ENCODE peak calls at places on chromosomes 11 and 22, in six cellular contexts. U, D, L, C, B and Z are unnamed samples. For H3K27me3, the result is how much of the 10 kb centered on the place peaks cover.

GRCh38 chr11:117833401-117833891 is 8.9 kb upstream of the FXYD2 start:
- DNase-seq in U (no peak), C (no peak), L (no peak), B (peak), D (no peak), Z (no peak)

GRCh38 chr22:48209473-48210271 is 1447.2 kb downstream of the TBC1D22A start:
- DNase-seq in B (no peak), L (no peak), D (no peak), U (no peak), C (no peak), Z (no peak)

GRCh38 chr22:37253164-37253660 is 9.1 kb upstream of the RAC2 start:
- DNase-seq in L (no peak), B (no peak), U (peak), D (no peak), C (no peak), Z (no peak)

GRCh38 chr11:119828011-119828410 is 99.0 kb upstream of the NECTIN1 start:
- DNase-seq in D (no peak), C (no peak), L (no peak), B (no peak), U (no peak), Z (no peak)

GRCh38 chr11:76830639-76831312 is 29.9 kb upstream of the ACER3 start:
- DNase-seq in D (peak), B (no peak), C (no peak), L (no peak), U (peak), Z (no peak)

GRCh38 chr11:57668467-57668890 is 565 bp downstream of the ZDHHC5 start:
- DNase-seq in D (no peak), B (no peak), L (no peak), C (no peak), U (no peak), Z (no peak)

GRCh38 chr11:635945-636510 is 1.0 kb upstream of the DRD4 start:
- DNase-seq in L (no peak), D (no peak), C (no peak), U (no peak), B (no peak), Z (no peak)

GRCh38 chr11:555500-556174 is 4.9 kb downstream of the LMNTD2 start:
- DNase-seq in U (no peak), B (no peak), L (no peak), C (no peak), D (no peak), Z (no peak)

GRCh38 chr11:23127706-23128105 is 267.4 kb upstream of the CCDC179 start:
- DNase-seq in U (no peak), C (no peak), D (no peak), L (no peak), B (no peak), Z (no peak)

GRCh38 chr11:1130276-1131032 is 27.3 kb upstream of the MUC5AC start:
- DNase-seq in D (no peak), L (no peak), U (no peak), C (no peak), B (no peak), Z (no peak)

GRCh38 chr11:30786392-30787120 is 200.4 kb upstream of the MPPED2 start:
- DNase-seq in B (no peak), D (peak), C (no peak), L (no peak), U (no peak), Z (no peak)

GRCh38 chr11:73729594-73730206 is 31.2 kb downstream of the RAB6A start:
- DNase-seq in C (no peak), B (no peak), L (no peak), D (no peak), U (no peak), Z (no peak)

GRCh38 chr22:42217019-42217751 is 53.3 kb downstream of the TCF20 start:
- DNase-seq in L (no peak), U (no peak), B (no peak), D (peak), C (no peak), Z (no peak)

GRCh38 chr11:128022007-128022368 is 565.4 kb downstream of the ETS1 start:
- DNase-seq in C (no peak), U (peak), B (no peak), L (no peak), D (peak), Z (no peak)

GRCh38 chr11:107621090-107621489 is 30.1 kb downstream of the ELMOD1 start:
- DNase-seq in L (no peak), C (no peak), U (no peak), D (no peak), B (no peak), Z (no peak)

GRCh38 chr11:1534682-1535081 is 37.4 kb downstream of the DUSP8 start:
- DNase-seq in L (peak), B (peak), U (no peak), D (peak), C (no peak), Z (no peak)

GRCh38 chr11:101336858-101337257 is 207.2 kb upstream of the PGR start:
- DNase-seq in D (no peak), L (no peak), C (no peak), B (no peak), U (no peak), Z (no peak)

GRCh38 chr11:64762916-64763803 is 3.4 kb upstream of the PYGM start:
- DNase-seq in D (peak), B (peak), L (no peak), U (peak), C (no peak), Z (no peak)

GRCh38 chr22:36425977-36426523 is 38.3 kb upstream of the MYH9 start:
- DNase-seq in L (peak), C (no peak), D (peak), B (peak), U (peak), Z (no peak)

GRCh38 chr11:27722945-27723344 is 22.7 kb upstream of the BDNF start:
- DNase-seq in D (no peak), U (peak), B (no peak), C (no peak), L (no peak), Z (no peak)

GRCh38 chr11:112748713-112749481 is 212.3 kb upstream of the NCAM1 start:
- DNase-seq in U (no peak), L (no peak), C (no peak), D (no peak), B (no peak), Z (no peak)

GRCh38 chr11:102085864-102086551 is 24.2 kb upstream of the YAP1 start:
- DNase-seq in U (no peak), C (no peak), D (peak), B (no peak), L (no peak), Z (no peak)

GRCh38 chr11:108559340-108559739 is 34.2 kb downstream of the EXPH5 start:
- DNase-seq in U (peak), L (no peak), D (peak), B (no peak), C (no peak), Z (no peak)

GRCh38 chr11:17445240-17445795 is 31.3 kb downstream of the ABCC8 start:
- DNase-seq in D (no peak), L (no peak), C (no peak), B (no peak), U (no peak), Z (no peak)

GRCh38 chr11:116534270-116534975 is 238.4 kb downstream of the BUD13 start:
- DNase-seq in B (no peak), C (no peak), L (no peak), D (no peak), U (no peak), Z (no peak)

GRCh38 chr11:67631427-67631826 is 1.7 kb upstream of the NUDT8 start:
- DNase-seq in B (no peak), D (no peak), C (no peak), U (no peak), L (peak), Z (no peak)

GRCh38 chr11:1623716-1624115 is 1.8 kb upstream of the KRTAP5-4 start:
- DNase-seq in C (no peak), U (no peak), L (no peak), D (no peak), B (no peak), Z (no peak)

GRCh38 chr11:133945087-133945974 is 11.4 kb downstream of the IGSF9B start:
- DNase-seq in U (peak), B (peak), C (no peak), L (peak), D (peak), Z (no peak)

GRCh38 chr11:30527566-30527965 is 58.6 kb downstream of the MPPED2 start:
- DNase-seq in L (no peak), C (no peak), D (no peak), B (no peak), U (no peak), Z (no peak)

GRCh38 chr11:46808804-46809431 is 37.2 kb downstream of the CKAP5 start:
- DNase-seq in D (peak), U (peak), L (no peak), B (no peak), C (no peak), Z (no peak)

GRCh38 chr11:128210148-128210940 is 377.0 kb downstream of the ETS1 start:
- DNase-seq in L (no peak), U (peak), B (no peak), D (peak), C (peak), Z (no peak)

GRCh38 chr11:127042445-127042844 is 41.9 kb upstream of the KIRREL3 start:
- DNase-seq in D (peak), C (peak), B (no peak), L (no peak), U (no peak), Z (no peak)

GRCh38 chr11:30823119-30823518 is 237.0 kb upstream of the MPPED2 start:
- DNase-seq in D (no peak), C (no peak), L (no peak), B (no peak), U (no peak), Z (no peak)

GRCh38 chr22:31752096-31752847 is 1.5 kb upstream of the DEPDC5 start:
- DNase-seq in B (no peak), C (no peak), U (no peak), D (no peak), L (no peak), Z (no peak)
- H3K4me3 ChIP-seq in B (peak), C (no peak), U (no peak), D (no peak), L (no peak), Z (no peak)

GRCh38 chr11:72678524-72678923 is 4.3 kb upstream of the PDE2A start:
- DNase-seq in C (no peak), B (no peak), D (no peak), U (no peak), L (no peak), Z (no peak)
- H3K27me3 ChIP-seq in C (half or more), B (under half), D (half or more), U (under half), L (under half), Z (under half)

GRCh38 chr11:131447268-131447667 is 76.9 kb downstream of the NTM start:
- DNase-seq in L (no peak), D (no peak), B (no peak), U (no peak), C (no peak), Z (no peak)

GRCh38 chr11:131441398-131441797 is 71.0 kb downstream of the NTM start:
- DNase-seq in D (no peak), C (no peak), L (no peak), U (no peak), B (no peak), Z (no peak)

GRCh38 chr11:131449391-131450019 is 79.1 kb downstream of the NTM start:
- DNase-seq in U (no peak), L (no peak), B (no peak), D (no peak), C (no peak), Z (no peak)

GRCh38 chr11:131447898-131448297 is 77.5 kb downstream of the NTM start:
- DNase-seq in L (no peak), U (no peak), D (no peak), B (no peak), C (no peak), Z (no peak)

GRCh38 chr11:131446657-131447056 is 76.2 kb downstream of the NTM start:
- DNase-seq in C (no peak), B (no peak), D (no peak), U (no peak), L (no peak), Z (no peak)
- TF ChIP-seq CTCF in C (no peak), B (no peak), D (no peak), U (no peak), L (no peak), Z (no peak)

GRCh38 chr22:21815958-21816357 is 51.5 kb downstream of the MAPK1 start:
- DNase-seq in C (no peak), L (no peak), D (no peak), U (no peak), B (no peak), Z (no peak)
- H3K4me3 ChIP-seq in C (no peak), L (no peak), D (no peak), U (no peak), B (no peak), Z (no peak)

DNA sequence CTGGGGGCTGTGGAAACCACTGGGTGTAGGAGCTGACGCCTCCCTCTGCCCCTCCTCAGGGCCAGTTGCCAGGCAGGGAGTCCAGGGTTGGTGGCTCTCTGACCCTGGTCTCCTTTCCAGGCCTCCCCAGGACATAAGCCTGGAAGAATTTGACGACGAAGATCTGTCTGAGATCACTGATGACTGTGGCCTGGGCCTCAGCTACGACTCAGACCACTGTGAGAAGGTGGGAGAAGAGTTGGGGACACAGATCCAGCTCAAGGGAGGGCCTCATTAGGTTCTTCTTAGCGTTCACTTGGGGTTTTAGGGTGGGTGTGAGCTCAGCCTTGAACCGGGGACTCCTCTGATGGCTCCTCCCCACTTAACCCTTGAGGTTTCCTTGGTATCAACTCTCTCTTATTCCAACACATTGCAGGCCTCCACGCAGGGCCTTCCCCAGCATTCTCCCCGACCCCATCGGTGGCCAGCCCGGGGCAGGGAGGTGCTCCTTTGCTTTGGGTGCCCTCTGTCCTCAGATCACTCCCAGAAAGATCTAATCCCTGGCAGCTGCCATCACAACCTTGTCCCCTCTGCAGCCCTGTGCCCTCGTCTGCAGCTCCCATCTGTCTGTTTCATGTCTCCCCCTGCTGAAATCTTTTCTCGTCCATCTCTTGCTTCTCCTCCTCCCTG is 1.2 kb downstream of the MAPK8IP2 start:
- DNase-seq in U (no peak), C (no peak), B (no peak), D (no peak), L (no peak), Z (no peak)
- H3K27me3 ChIP-seq in U (half or more), C (half or more), B (under half), D (half or more), L (half or more), Z (under half)

GRCh38 chr11:43925932-43926505 is 16.4 kb upstream of the C11orf96 start:
- DNase-seq in C (no peak), U (no peak), B (no peak), D (no peak), L (no peak), Z (no peak)

GRCh38 chr11:43922974-43923326 is 19.5 kb upstream of the C11orf96 start:
- DNase-seq in D (no peak), B (no peak), C (no peak), U (no peak), L (no peak), Z (no peak)

GRCh38 chr11:43923327-43924111 is 18.9 kb upstream of the C11orf96 start:
- DNase-seq in D (peak), L (peak), B (peak), U (peak), C (peak), Z (no peak)

GRCh38 chr11:43925063-43925931 is 17.1 kb upstream of the C11orf96 start:
- DNase-seq in U (no peak), C (no peak), L (no peak), D (peak), B (no peak), Z (no peak)

GRCh38 chr11:43924112-43924855 is 18.2 kb upstream of the C11orf96 start:
- DNase-seq in B (no peak), C (no peak), U (no peak), D (no peak), L (no peak), Z (no peak)
- TF ChIP-seq CTCF in B (peak), C (peak), U (peak), D (no peak), L (no peak), Z (peak)

GRCh38 chr11:72245232-72245816 is 1.3 kb upstream of the PHOX2A start:
- DNase-seq in L (no peak), D (no peak), B (no peak), C (no peak), U (no peak), Z (no peak)

GRCh38 chr11:72243173-72243566 is 806 bp downstream of the PHOX2A start:
- DNase-seq in C (no peak), L (no peak), B (no peak), D (no peak), U (no peak), Z (no peak)

GRCh38 chr11:72242141-72242540 is 1.8 kb downstream of the PHOX2A start:
- DNase-seq in U (no peak), B (no peak), C (no peak), L (no peak), D (no peak), Z (no peak)

GRCh38 chr11:72244317-72245231 is 598 bp upstream of the PHOX2A start:
- DNase-seq in U (no peak), B (no peak), L (no peak), D (no peak), C (no peak), Z (no peak)

GRCh38 chr11:72243567-72244316 is at the start of gene PHOX2A:
- DNase-seq in C (no peak), L (no peak), D (no peak), B (no peak), U (no peak), Z (no peak)
- H3K4me3 ChIP-seq in C (peak), L (peak), D (peak), B (peak), U (peak), Z (no peak)